ENCODE peak calls at places on chromosomes 1 and 21, in seven cellular contexts. U, K, D, T, C, Z and O are unnamed samples.

GRCh38 chr1:204478921-204479320 is 15.7 kb downstream of the PIK3C2B start:
- DNase-seq in K (no peak), T (no peak), D (no peak), U (no peak), Z (no peak), C (no peak), O (no peak)

GRCh38 chr1:237134929-237135328 is 92.9 kb downstream of the RYR2 start:
- DNase-seq in K (no peak), D (no peak), T (no peak), C (no peak), Z (no peak), U (no peak), O (no peak)

GRCh38 chr1:27527857-27528700 is 38.1 kb upstream of the WASF2 start:
- DNase-seq in K (peak; percentile 87), Z (peak; percentile 58), T (peak; percentile 36), D (no peak), U (peak; percentile 76), C (no peak), O (no peak)

GRCh38 chr1:223771814-223772770 is 59.8 kb downstream of the CAPN2 start:
- DNase-seq in Z (no peak), D (peak; percentile 94), C (peak; percentile 95), K (peak; percentile 74), T (peak; percentile 43), U (peak; percentile 79), O (no peak)

GRCh38 chr1:43979528-43980254 is 681 bp downstream of the B4GALT2 start:
- DNase-seq in K (peak; percentile 53), C (peak; percentile 52), T (peak; percentile 58), U (peak; percentile 65), Z (no peak), D (peak; percentile 67), O (no peak)

GRCh38 chr1:230772457-230773395 is 25.5 kb downstream of the CAPN9 start:
- DNase-seq in Z (peak; percentile 67), T (no peak), C (peak; percentile 70), D (peak; percentile 51), K (peak; percentile 25), U (peak; percentile 22), O (peak; percentile 30)

GRCh38 chr1:244341455-244342450 is 110.0 kb downstream of the ADSS2 start:
- DNase-seq in D (peak; percentile 58), T (no peak), U (no peak), C (no peak), Z (peak; percentile 62), K (peak; percentile 92), O (no peak)

GRCh38 chr1:231611851-231612250 is 14.7 kb upstream of the DISC1 start:
- DNase-seq in D (no peak), C (no peak), K (no peak), Z (no peak), U (no peak), T (no peak), O (no peak)

GRCh38 chr1:42340898-42341297 is 5.9 kb upstream of the FOXJ3 start:
- DNase-seq in K (no peak), D (no peak), T (no peak), Z (no peak), C (no peak), U (no peak), O (no peak)

GRCh38 chr1:110477041-110477440 is 26.1 kb downstream of the PROK1 start:
- DNase-seq in T (no peak), D (peak; percentile 79), Z (no peak), K (peak; percentile 87), C (peak; percentile 75), U (no peak), O (no peak)

GRCh38 chr21:44854391-44854663 is 19.2 kb downstream of the PTTG1IP start:
- DNase-seq in K (no peak), C (no peak), Z (no peak), D (no peak), T (no peak), U (no peak), O (no peak)

GRCh38 chr1:22123901-22124404 is 18.9 kb downstream of the WNT4 start:
- DNase-seq in K (no peak), U (peak; percentile 10), Z (no peak), C (no peak), D (no peak), T (no peak), O (no peak)

GRCh38 chr1:209688746-209689234 is 13.6 kb downstream of the G0S2 start:
- DNase-seq in Z (no peak), D (peak; percentile 51), C (peak; percentile 90), U (peak; percentile 37), K (peak; percentile 46), T (no peak), O (no peak)

GRCh38 chr1:38576241-38576640 is 283.3 kb downstream of the RRAGC start:
- DNase-seq in C (no peak), D (no peak), T (no peak), K (no peak), Z (no peak), U (no peak), O (no peak)

GRCh38 chr1:209511169-209511568 is 72.3 kb upstream of the CAMK1G start:
- DNase-seq in C (no peak), Z (no peak), U (no peak), T (no peak), D (no peak), K (no peak), O (no peak)

GRCh38 chr1:164772635-164773034 is 213.7 kb downstream of the PBX1 start:
- DNase-seq in U (no peak), T (peak; percentile 31), Z (peak; percentile 74), D (peak; percentile 99), K (peak; percentile 95), C (peak; percentile 93), O (peak; percentile 78)

GRCh38 chr1:34742667-34743270 is 12.1 kb upstream of the GJB5 start:
- DNase-seq in T (peak; percentile 77), Z (peak; percentile 65), D (peak; percentile 45), C (peak; percentile 61), K (peak; percentile 63), U (peak; percentile 32), O (peak; percentile 4)

GRCh38 chr1:67834246-67834877 is 1.1 kb upstream of the GNG12 start:
- DNase-seq in C (no peak), T (peak; percentile 24), K (peak; percentile 56), D (peak; percentile 14), Z (no peak), U (no peak), O (no peak)

GRCh38 chr1:155322571-155322952 is 1.9 kb downstream of the RUSC1 start:
- DNase-seq in Z (no peak), T (no peak), D (peak; percentile 34), U (peak; percentile 51), K (peak; percentile 13), C (peak; percentile 39), O (no peak)

GRCh38 chr1:219697667-219698066 is 84.8 kb upstream of the ZC3H11B start:
- DNase-seq in Z (no peak), K (no peak), T (no peak), D (peak; percentile 51), C (no peak), U (no peak), O (no peak)

GRCh38 chr1:3053366-3053980 is 15.5 kb upstream of the PRDM16 start:
- DNase-seq in C (no peak), Z (no peak), U (no peak), T (no peak), D (no peak), K (no peak), O (no peak)

GRCh38 chr1:108792420-108792819 is 45.9 kb downstream of the STXBP3 start:
- DNase-seq in D (no peak), Z (no peak), U (no peak), K (no peak), C (no peak), T (no peak), O (no peak)
- TF ChIP-seq CTCF in D (no peak), Z (no peak), U (no peak), K (no peak), C (no peak), T (no peak), O (no peak)

DNA sequence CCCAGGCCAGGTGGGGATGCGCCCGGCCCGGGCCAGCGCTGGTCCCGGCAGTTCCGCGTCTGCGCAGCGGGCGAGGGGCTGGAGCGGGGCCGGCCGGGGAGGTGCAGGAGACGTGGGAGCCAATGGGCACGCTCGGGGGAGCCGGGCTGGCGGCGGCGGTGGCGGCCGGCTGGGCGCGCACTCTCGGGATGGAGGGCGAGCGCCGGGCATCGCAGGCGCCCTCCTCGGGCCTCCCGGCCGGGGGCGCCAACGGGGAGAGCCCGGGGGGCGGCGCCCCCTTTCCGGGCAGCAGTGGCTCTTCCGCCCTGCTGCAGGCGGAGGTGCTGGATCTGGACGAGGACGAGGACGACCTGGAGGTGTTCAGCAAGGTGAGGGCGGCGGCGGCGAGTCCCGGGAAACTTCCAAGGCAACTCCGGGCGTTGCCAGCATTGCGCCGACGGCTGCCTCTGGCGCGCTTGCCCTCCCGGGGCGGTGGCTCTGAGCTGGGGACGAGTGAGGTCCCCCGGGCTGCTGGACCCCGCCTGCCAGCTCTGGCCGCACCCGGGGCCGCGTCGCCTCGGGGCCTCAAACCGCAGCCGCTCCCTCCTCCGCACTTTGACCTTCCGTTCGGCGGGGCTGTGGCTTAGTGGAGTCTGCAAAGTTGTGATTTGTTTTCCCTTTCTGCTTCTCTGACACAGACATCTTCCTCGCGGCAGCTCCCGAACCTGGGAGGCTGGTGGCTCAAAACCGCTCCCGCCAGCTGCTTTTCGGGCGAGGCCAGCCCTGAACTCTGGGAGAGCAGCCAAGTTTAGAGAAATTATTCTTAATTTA is at the start of gene SNX7:
- DNase-seq in T (no peak), Z (peak; percentile 82), U (peak; percentile 81), C (peak; percentile 66), K (peak; percentile 83), D (peak; percentile 82), O (peak; percentile 51)
- TF ChIP-seq CTCF in T (no peak), Z (no peak), U (peak; percentile 9), C (peak; percentile 10), K (peak; percentile 16), D (no peak), O (peak; percentile 12)

GRCh38 chr1:183596500-183596899 is 6.2 kb upstream of the NCF2 start:
- DNase-seq in Z (no peak), D (no peak), U (no peak), K (no peak), T (no peak), C (no peak), O (no peak)
- TF ChIP-seq CTCF in Z (no peak), D (no peak), U (no peak), K (no peak), T (no peak), C (no peak), O (no peak)

GRCh38 chr1:90729484-90730246 is 12.6 kb upstream of the BARHL2 start:
- DNase-seq in D (no peak), K (no peak), Z (no peak), U (no peak), C (no peak), T (no peak), O (no peak)
- TF ChIP-seq CTCF in D (peak; percentile 8), K (peak; percentile 23), Z (no peak), U (no peak), C (no peak), T (peak; percentile 23), O (no peak)